ENCODE peak calls at places on chromosomes 1 and 21, in five cellular contexts. U is K562, E is left lung, F is brain microvascular endothelial cell, J is HCT116. W is an unnamed sample.

GRCh38 chr1:31788138-31788824 is 24.1 kb upstream of the ADGRB2 start:
- DNase-seq in U (peak), E (peak), F (peak), J (peak), W (peak)

GRCh38 chr1:167599839-167600581 is 30.0 kb upstream of the RCSD1 start:
- DNase-seq in U (peak), E (peak), F (peak), J (peak), W (peak)

GRCh38 chr21:45892156-45892919 is 89.2 kb upstream of the COL6A1 start:
- DNase-seq in U (no peak), E (peak), F (no peak), J (no peak), W (no peak)

GRCh38 chr21:34024382-34024693 is 49.0 kb upstream of the MRPS6 start:
- DNase-seq in U (no peak), E (no peak), F (no peak), J (no peak), W (no peak)

GRCh38 chr1:235831148-235831547 is 35.6 kb downstream of the LYST start:
- DNase-seq in U (no peak), E (peak), F (peak), J (no peak), W (no peak)

GRCh38 chr1:201828451-201828819 is 522 bp upstream of the IPO9 start:
- DNase-seq in U (no peak), E (no peak), F (no peak), J (no peak), W (no peak)

GRCh38 chr1:93395195-93395594 is 49.5 kb downstream of the DR1 start:
- DNase-seq in U (no peak), E (no peak), F (no peak), J (no peak), W (no peak)

GRCh38 chr1:29563571-29563970 is 327.2 kb downstream of the PTPRU start:
- DNase-seq in U (peak), E (no peak), F (peak), J (no peak), W (no peak)

GRCh38 chr21:34185051-34185750 is 111.8 kb downstream of the MRPS6 start:
- DNase-seq in U (no peak), E (no peak), F (no peak), J (no peak), W (no peak)

GRCh38 chr1:172903581-172904220 is 147.0 kb downstream of the TNFSF18 start:
- DNase-seq in U (no peak), E (no peak), F (no peak), J (no peak), W (no peak)

GRCh38 chr1:26408604-26409003 is 2.0 kb upstream of the LIN28A start:
- DNase-seq in U (peak), E (peak), F (peak), J (no peak), W (no peak)

GRCh38 chr1:212699104-212699838 is 369 bp downstream of the BATF3 start:
- DNase-seq in U (peak), E (peak), F (no peak), J (peak), W (no peak)

GRCh38 chr1:207964195-207964966 is 53.5 kb upstream of the CD34 start:
- DNase-seq in U (peak), E (no peak), F (peak), J (no peak), W (no peak)

GRCh38 chr1:26337625-26338024 is 16.3 kb downstream of the CRYBG2 start:
- DNase-seq in U (no peak), E (no peak), F (no peak), J (no peak), W (no peak)

GRCh38 chr1:183734600-183735036 is 70.3 kb upstream of the RGL1 start:
- DNase-seq in U (no peak), E (peak), F (no peak), J (no peak), W (no peak)

GRCh38 chr1:229121845-229122436 is 149.0 kb upstream of the RAB4A start:
- DNase-seq in U (no peak), E (no peak), F (no peak), J (no peak), W (no peak)

GRCh38 chr1:209620484-209620879 is 31.7 kb downstream of the LAMB3 start:
- DNase-seq in U (no peak), E (no peak), F (no peak), J (no peak), W (no peak)

GRCh38 chr1:30722175-30722537 is 1.2 kb downstream of the MATN1 start:
- DNase-seq in U (no peak), E (no peak), F (no peak), J (no peak), W (no peak)

GRCh38 chr21:36178349-36178748 is 21.7 kb downstream of the DOP1B start:
- DNase-seq in U (no peak), E (no peak), F (no peak), J (no peak), W (no peak)

GRCh38 chr1:43021547-43022474 is 63.1 kb upstream of the SLC2A1 start:
- DNase-seq in U (no peak), E (no peak), F (no peak), J (no peak), W (peak)

GRCh38 chr1:206075786-206076725 is 23.1 kb downstream of the RHEX start:
- DNase-seq in U (no peak), E (no peak), F (no peak), J (no peak), W (no peak)

GRCh38 chr1:36955016-36955415 is 79.3 kb downstream of the GRIK3 start:
- DNase-seq in U (no peak), E (no peak), F (no peak), J (no peak), W (no peak)

GRCh38 chr1:22562584-22563551 is at the start of gene EPHA8:
- DNase-seq in U (peak), E (no peak), F (no peak), J (no peak), W (no peak)

GRCh38 chr1:116910379-116911165 is 856 bp downstream of the PTGFRN start:
- DNase-seq in U (peak), E (peak), F (no peak), J (no peak), W (no peak)

GRCh38 chr1:154148787-154149186 is 6.1 kb downstream of the NUP210L start:
- DNase-seq in U (no peak), E (no peak), F (no peak), J (no peak), W (no peak)

GRCh38 chr1:228272331-228272791 is 64.5 kb downstream of the OBSCN start:
- DNase-seq in U (no peak), E (no peak), F (no peak), J (no peak), W (no peak)

GRCh38 chr21:26759731-26760130 is 85.5 kb downstream of the ADAMTS1 start:
- DNase-seq in U (no peak), E (no peak), F (no peak), J (no peak), W (no peak)

GRCh38 chr1:86487131-86487804 is 18.5 kb downstream of the CLCA1 start:
- DNase-seq in U (no peak), E (no peak), F (peak), J (no peak), W (no peak)

GRCh38 chr1:56362994-56363770 is 216.2 kb downstream of the PLPP3 start:
- DNase-seq in U (no peak), E (no peak), F (no peak), J (no peak), W (no peak)

GRCh38 chr1:218476385-218476784 is 131.2 kb downstream of the TGFB2 start:
- DNase-seq in U (no peak), E (no peak), F (peak), J (no peak), W (no peak)

GRCh38 chr1:117537291-117537920 is 68.4 kb upstream of the TENT5C start:
- DNase-seq in U (peak), E (peak), F (no peak), J (no peak), W (no peak)

GRCh38 chr1:29372108-29372507 is 135.8 kb downstream of the PTPRU start:
- DNase-seq in U (no peak), E (no peak), F (no peak), J (no peak), W (no peak)

GRCh38 chr1:106181866-106182265 is 874.6 kb upstream of the PRMT6 start:
- DNase-seq in U (no peak), E (no peak), F (no peak), J (no peak), W (no peak)

GRCh38 chr1:22184892-22185612 is 42.2 kb upstream of the WNT4 start:
- DNase-seq in U (no peak), E (no peak), F (peak), J (no peak), W (no peak)

GRCh38 chr1:243926803-243927245 is 76.8 kb upstream of the AKT3 start:
- DNase-seq in U (no peak), E (no peak), F (peak), J (peak), W (no peak)

GRCh38 chr1:43706598-43707190 is 642 bp upstream of the ST3GAL3 start:
- DNase-seq in U (no peak), E (no peak), F (no peak), J (no peak), W (no peak)

GRCh38 chr1:43760745-43761343 is 53.5 kb downstream of the ST3GAL3 start:
- DNase-seq in U (no peak), E (no peak), F (peak), J (no peak), W (no peak)

DNA sequence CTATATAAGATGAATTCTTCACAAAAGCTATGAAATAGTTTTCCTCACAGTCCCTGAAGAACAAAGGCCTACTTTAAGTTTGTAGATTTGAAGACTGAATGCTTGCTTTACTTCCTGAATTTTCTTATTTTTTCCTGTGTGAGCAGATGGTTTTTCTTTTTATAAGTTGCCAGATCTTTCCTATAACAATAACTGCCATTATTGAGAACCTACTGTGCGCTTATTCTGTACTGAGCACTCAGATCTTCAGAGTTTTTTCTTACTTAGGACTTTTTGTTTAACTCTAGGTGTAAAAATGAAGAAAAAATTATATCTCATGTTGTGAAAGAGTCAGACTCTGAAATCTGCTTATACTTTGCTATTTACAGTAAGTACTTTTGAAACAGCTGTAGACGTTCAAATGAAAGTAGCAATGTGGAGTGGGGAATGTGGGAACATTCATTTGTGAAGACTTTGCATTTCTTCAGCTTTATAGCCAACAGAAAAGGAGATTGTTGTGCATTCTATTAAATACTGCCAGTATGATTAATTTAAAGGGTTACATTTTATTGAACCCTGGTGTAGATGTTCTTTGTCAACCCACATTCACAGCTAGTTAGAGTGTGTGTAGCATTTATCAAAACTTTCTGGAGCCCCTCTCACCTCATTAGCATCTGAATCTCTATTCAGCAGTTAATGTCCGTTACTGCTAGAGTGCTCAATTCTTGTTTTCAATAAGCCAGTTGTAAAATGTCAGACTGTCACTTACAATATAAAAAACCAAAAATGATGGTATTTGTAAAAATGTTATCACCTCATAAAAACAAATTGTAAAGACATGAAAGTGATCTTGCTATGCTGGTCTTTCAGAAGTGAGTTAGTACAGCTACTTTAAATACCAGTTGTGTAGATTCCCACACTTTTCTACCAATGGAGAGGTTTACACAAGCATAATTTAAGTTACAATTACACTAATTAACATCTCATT is 29.0 kb downstream of the NFIA start:
- DNase-seq in U (no peak), E (no peak), F (no peak), J (no peak), W (no peak)
- TF ChIP-seq CTCF in U (no peak), E (no peak), F (no peak), J (no peak), W (no peak)

GRCh38 chr1:61743716-61744620 is 1.7 kb downstream of the PATJ start:
- DNase-seq in U (no peak), E (no peak), F (peak), J (no peak), W (no peak)
- H3K4me3 ChIP-seq in U (no peak), E (peak), F (no peak), J (peak), W (peak)

GRCh38 chr1:89527750-89528381 is 3.2 kb downstream of the LRRC8B start:
- DNase-seq in U (no peak), E (no peak), F (no peak), J (no peak), W (no peak)

GRCh38 chr1:89527256-89527655 is 2.6 kb downstream of the LRRC8B start:
- DNase-seq in U (no peak), E (no peak), F (no peak), J (no peak), W (no peak)

GRCh38 chr1:89530690-89531089 is 6.1 kb downstream of the LRRC8B start:
- DNase-seq in U (no peak), E (no peak), F (no peak), J (no peak), W (no peak)

GRCh38 chr1:89528382-89528780 is 3.8 kb downstream of the LRRC8B start:
- DNase-seq in U (no peak), E (no peak), F (no peak), J (no peak), W (no peak)

DNA sequence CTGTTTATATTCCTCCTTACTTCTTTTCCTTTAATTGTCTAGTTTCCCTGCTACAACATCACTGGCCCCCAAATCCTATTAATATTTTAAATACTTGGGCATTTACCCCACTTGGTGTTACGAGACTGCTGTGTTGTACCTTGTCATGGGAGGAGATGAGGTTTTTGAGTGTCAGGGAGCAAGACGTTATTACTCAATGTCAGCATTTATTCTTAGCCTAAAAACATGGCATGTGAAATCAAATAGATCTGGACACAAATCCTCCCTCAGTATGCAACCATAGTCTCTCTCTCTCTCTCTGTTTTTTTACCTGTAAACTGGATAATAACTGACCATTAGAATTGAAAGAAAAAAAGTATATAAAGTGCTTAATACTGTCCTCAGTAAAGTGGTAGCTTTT is 4.6 kb downstream of the LRRC8B start:
- DNase-seq in U (no peak), E (no peak), F (no peak), J (no peak), W (no peak)
- TF ChIP-seq CTCF in U (no peak), E (no peak), F (no peak), J (no peak), W (no peak)

GRCh38 chr1:40546957-40547356 is 15.5 kb downstream of the ZNF684 start:
- DNase-seq in U (no peak), E (no peak), F (no peak), J (no peak), W (no peak)
- H3K4me3 ChIP-seq in U (no peak), E (no peak), F (no peak), J (no peak), W (no peak)

GRCh38 chr1:152786077-152786476 is at the start of gene LCE1E:
- DNase-seq in U (no peak), E (no peak), F (no peak), J (no peak), W (no peak)
- TF ChIP-seq CTCF in U (no peak), E (no peak), F (no peak), J (no peak), W (no peak)

GRCh38 chr1:150516616-150517015 is 1.1 kb downstream of the FALEC start:
- DNase-seq in U (no peak), E (no peak), F (no peak), J (no peak), W (no peak)
- H3K4me3 ChIP-seq in U (peak), E (peak), F (peak), J (peak), W (peak)